ENCODE peak calls at places on chromosome 22, in four cellular contexts. U is WTC11, J is H1, Y is A549. C is an unnamed sample.

GRCh38 chr22:23829845-23830372 is 8.9 kb downstream of the DERL3 start:
- DNase-seq in Y (no peak), U (no peak), J (no peak), C (no peak)

GRCh38 chr22:30309981-30310672 is 16.6 kb downstream of the TBC1D10A start:
- DNase-seq in U (no peak), J (no peak), Y (no peak), C (no peak)

GRCh38 chr22:26825960-26826359 is 168.6 kb downstream of the MIAT start:
- DNase-seq in Y (no peak), J (no peak), U (no peak), C (no peak)

GRCh38 chr22:26330971-26331625 is 98.0 kb upstream of the ASPHD2 start:
- DNase-seq in U (peak; percentile 81), J (peak; percentile 86), Y (peak; percentile 45), C (peak; percentile 54)

GRCh38 chr22:31583861-31584485 is 78.0 kb downstream of the PISD start:
- DNase-seq in J (no peak), U (no peak), Y (no peak), C (no peak)

GRCh38 chr22:30422481-30423295 is 2.9 kb upstream of the MTFP1 start:
- DNase-seq in Y (peak; percentile 75), J (peak; percentile 76), U (peak; percentile 46), C (peak; percentile 81)

GRCh38 chr22:25110846-25111578 is 88.6 kb upstream of the CRYBB3 start:
- DNase-seq in Y (peak; percentile 50), J (peak; percentile 81), U (peak; percentile 80), C (peak; percentile 91)

GRCh38 chr22:24106385-24107381 is 74.6 kb upstream of the SUSD2 start:
- DNase-seq in J (peak; percentile 49), Y (no peak), U (peak; percentile 28), C (no peak)

GRCh38 chr22:24968066-24968561 is 15.6 kb downstream of the KIAA1671 start:
- DNase-seq in Y (no peak), J (peak; percentile 69), U (peak; percentile 76), C (no peak)

GRCh38 chr22:47205562-47205961 is 443.1 kb downstream of the TBC1D22A start:
- DNase-seq in J (peak; percentile 1), U (no peak), Y (no peak), C (no peak)

GRCh38 chr22:32904044-32904443 is 102.5 kb downstream of the TIMP3 start:
- DNase-seq in J (no peak), Y (peak; percentile 3), U (peak; percentile 37), C (peak; percentile 23)

GRCh38 chr22:24482586-24482985 is 12.5 kb upstream of the UPB1 start:
- DNase-seq in U (no peak), J (no peak), Y (no peak), C (no peak)

GRCh38 chr22:29975494-29975893 is 92.5 kb downstream of the MTMR3 start:
- DNase-seq in U (no peak), Y (no peak), J (no peak), C (no peak)

DNA sequence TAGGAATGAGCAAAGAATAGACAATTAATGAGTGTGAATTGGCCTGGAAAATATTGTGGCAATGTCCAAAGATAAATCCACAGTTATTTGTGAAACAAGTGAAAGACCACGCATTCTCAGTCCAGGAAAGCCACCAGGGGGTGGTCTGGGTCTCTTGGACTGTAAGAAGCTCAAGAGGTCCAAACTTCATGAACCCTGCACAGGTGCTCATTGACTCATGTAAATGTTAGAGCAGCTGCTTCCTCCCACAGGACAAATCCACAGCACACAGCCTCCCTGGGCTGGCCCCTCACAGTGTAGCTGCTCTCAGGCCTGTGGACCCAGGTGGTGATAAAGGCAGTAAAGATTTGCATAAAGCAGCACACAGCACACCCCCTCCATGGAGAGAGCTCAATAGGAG is 114.0 kb downstream of the ZNF280B start:
- DNase-seq in J (no peak), U (no peak), Y (no peak), C (no peak)
- TF ChIP-seq USF2 in J (no peak), U (no peak), Y (no peak), C (no peak)

DNA sequence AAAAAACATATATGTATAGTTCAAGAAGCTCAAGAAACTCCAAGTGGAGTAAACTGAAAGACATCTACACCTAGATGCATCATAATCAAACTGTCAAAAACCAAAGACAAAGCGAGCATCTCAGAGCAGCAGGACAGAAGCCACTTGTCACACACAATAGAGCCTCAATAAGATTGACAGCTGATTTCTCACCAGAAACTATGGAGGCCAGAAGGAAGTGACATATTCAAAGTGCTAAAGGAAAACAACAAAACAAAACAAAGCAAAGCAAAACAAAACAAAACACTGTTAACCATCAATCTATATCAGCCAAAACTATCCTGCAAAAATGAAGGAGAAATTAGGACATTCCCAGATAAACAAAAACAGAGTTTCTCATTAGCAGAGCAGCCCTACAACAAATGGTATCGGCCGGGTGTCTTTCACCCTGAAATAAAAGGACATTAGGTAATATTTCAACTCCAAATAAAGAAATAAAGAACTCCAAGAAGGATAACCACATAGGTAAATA is 65.8 kb upstream of the SEPTIN5 start:
- DNase-seq in U (no peak), J (no peak), Y (no peak), C (no peak)
- TF ChIP-seq USF2 in U (no peak), J (no peak), Y (no peak), C (no peak)

GRCh38 chr22:40033586-40034380 is 39.0 kb downstream of the FAM83F start:
- DNase-seq in U (no peak), Y (no peak), J (no peak), C (no peak)

GRCh38 chr22:40036591-40037225 is 42.0 kb downstream of the FAM83F start:
- DNase-seq in U (peak; percentile 77), J (peak; percentile 77), Y (peak; percentile 69), C (peak; percentile 64)

GRCh38 chr22:40035351-40035750 is 40.6 kb downstream of the FAM83F start:
- DNase-seq in J (no peak), U (no peak), Y (no peak), C (no peak)

GRCh38 chr22:40037320-40037719 is 42.6 kb downstream of the FAM83F start:
- DNase-seq in J (no peak), Y (no peak), U (no peak), C (peak; percentile 33)

GRCh38 chr22:40036126-40036525 is 41.4 kb downstream of the FAM83F start:
- DNase-seq in Y (no peak), U (no peak), J (no peak), C (no peak)
- TF ChIP-seq USF2 in Y (no peak), U (no peak), J (no peak), C (no peak)

GRCh38 chr22:49948573-49948957 is 12.0 kb upstream of the PIM3 start:
- DNase-seq in Y (no peak), U (no peak), J (peak; percentile 47), C (no peak)
- TF ChIP-seq USF2 in Y (no peak), U (no peak), J (no peak), C (no peak)

GRCh38 chr22:37316405-37316804 is 34.1 kb downstream of the CYTH4 start:
- DNase-seq in Y (no peak), J (no peak), U (no peak), C (no peak)

GRCh38 chr22:37318255-37319109 is 36.2 kb downstream of the CYTH4 start:
- DNase-seq in Y (no peak), U (no peak), J (no peak), C (no peak)

GRCh38 chr22:37314315-37315046 is 32.2 kb downstream of the CYTH4 start:
- DNase-seq in U (no peak), J (no peak), Y (no peak), C (no peak)

GRCh38 chr22:37317698-37318210 is 35.4 kb downstream of the CYTH4 start:
- DNase-seq in Y (no peak), U (no peak), J (no peak), C (no peak)

DNA sequence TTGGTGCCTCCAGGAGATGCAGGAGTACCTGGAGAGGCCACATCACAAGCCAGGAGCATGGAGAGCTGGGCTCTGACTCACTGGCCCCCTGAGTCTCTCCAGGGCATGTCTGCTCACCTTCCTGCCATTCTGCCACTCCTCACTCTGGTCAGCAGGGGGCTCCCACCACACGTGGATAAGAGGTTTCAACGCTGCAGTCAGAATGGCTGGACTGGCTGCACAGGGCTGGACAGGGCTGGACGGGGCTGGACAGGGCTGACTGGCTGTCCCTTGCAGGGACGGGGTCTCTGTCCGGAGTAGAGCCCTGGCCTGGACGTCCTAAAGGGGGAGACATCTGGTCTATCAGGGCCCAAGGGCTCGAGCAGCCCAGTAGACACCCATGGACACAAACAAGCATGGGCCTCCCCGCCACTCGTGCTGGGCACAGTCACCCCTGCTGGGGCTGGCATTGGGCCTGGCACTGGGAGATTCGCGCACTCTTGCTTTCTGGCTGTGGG is 34.6 kb downstream of the CYTH4 start:
- DNase-seq in J (peak; percentile 85), U (peak; percentile 80), Y (peak; percentile 84), C (peak; percentile 83)
- TF ChIP-seq USF2 in J (no peak), U (no peak), Y (no peak), C (no peak)

GRCh38 chr22:18024276-18024939 is at the start of gene MICAL3:
- DNase-seq in Y (peak; percentile 57), U (peak; percentile 38), J (peak; percentile 74), C (no peak)
- TF ChIP-seq USF2 in Y (no peak), U (no peak), J (no peak), C (no peak)

DNA sequence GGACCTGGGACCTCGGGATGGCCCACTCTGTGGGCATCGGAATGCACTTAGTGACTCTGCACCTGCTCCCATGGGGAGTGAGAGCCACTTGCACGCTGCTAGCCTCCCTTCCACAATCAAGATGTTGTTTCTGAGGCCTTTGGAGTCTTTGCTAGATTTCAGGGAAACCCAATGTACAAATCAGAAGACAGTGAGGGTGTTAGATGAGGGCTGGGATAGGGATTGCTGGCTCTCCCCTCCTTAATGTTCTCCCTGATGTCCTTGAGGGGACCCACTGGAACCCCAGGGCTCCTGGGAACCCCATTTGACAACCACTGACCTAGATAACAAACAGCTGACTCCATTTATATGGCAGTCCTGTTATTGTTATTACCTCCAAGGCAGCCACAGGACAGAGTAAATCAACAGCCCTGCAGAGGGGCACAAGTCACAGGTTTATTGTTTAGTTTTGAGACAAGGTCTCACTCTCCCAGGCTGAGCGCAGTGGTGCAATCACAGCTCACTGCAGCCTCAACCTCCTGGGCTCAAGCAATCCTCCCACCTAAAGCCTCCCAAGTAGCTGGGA is 31.3 kb upstream of the COMT start:
- DNase-seq in J (no peak), U (no peak), Y (no peak), C (no peak)
- TF ChIP-seq USF2 in J (no peak), U (no peak), Y (no peak), C (no peak)

GRCh38 chr22:48488611-48489456 is 1338.8 kb downstream of the BRD1 start:
- DNase-seq in J (peak; percentile 79), U (peak; percentile 72), Y (no peak), C (no peak)
- TF ChIP-seq USF2 in J (no peak), U (no peak), Y (no peak), C (no peak)

DNA sequence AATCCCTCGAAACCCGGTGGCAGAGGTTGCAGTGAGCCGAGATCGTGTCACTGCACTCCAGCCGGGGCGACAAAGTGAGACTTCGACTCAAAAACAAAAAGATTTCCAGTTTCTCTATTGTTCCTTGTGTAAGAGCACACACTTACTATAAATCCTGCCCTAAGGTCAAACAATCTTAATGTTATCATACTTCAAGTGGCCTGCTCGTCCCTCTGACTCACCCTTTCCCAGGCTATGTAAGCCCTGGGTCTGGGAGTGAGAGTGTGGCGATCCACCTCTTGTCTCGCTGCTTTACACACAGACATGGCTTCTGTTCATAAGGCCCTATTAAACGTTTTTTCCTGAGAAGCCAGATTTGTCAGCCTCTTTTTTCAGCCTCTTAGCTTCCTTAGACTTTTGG is 24.4 kb upstream of the A4GALT start:
- DNase-seq in U (no peak), Y (no peak), J (no peak), C (no peak)
- TF ChIP-seq USF2 in U (no peak), Y (no peak), J (no peak), C (no peak)